ENCODE peak calls at places on chromosome 22, in ten cellular contexts. One of them, this sample, is unnamed.
A peak's percentile ranks its signal among the peaks of the same experiment; 100 is the strongest.

GRCh38 chr22:35454416-35455054 is 54.6 kb downstream of the MCM5 start:
- DNase-seq in heart right ventricle: no peak
- DNase-seq in CD4-positive, alpha-beta memory T cell: no peak
- DNase-seq in hepatic stellate cell: no peak
- DNase-seq in non-pigmented ciliary epithelial cell: no peak
- DNase-seq in OCI-LY7: no peak
- DNase-seq in activated naive CD4-positive, alpha-beta T cell treated with anti-CD3 and anti-CD28 coated beads for 36 hours: no peak
- DNase-seq in kidney: no peak
- DNase-seq in hippocampal formation: no peak
- DNase-seq in posterior cingulate gyrus: no peak
- DNase-seq in this sample: no peak

GRCh38 chr22:46437990-46438389 is 99.4 kb downstream of the CELSR1 start:
- DNase-seq in hippocampal formation: no peak
- DNase-seq in OCI-LY7: no peak
- DNase-seq in CD4-positive, alpha-beta memory T cell: no peak
- DNase-seq in hepatic stellate cell: no peak
- DNase-seq in kidney: no peak
- DNase-seq in posterior cingulate gyrus: no peak
- DNase-seq in activated naive CD4-positive, alpha-beta T cell treated with anti-CD3 and anti-CD28 coated beads for 36 hours: no peak
- DNase-seq in non-pigmented ciliary epithelial cell: no peak
- DNase-seq in heart right ventricle: no peak
- DNase-seq in this sample: no peak

GRCh38 chr22:37100589-37101127 is 8.9 kb downstream of the TMPRSS6 start:
- DNase-seq in OCI-LY7: no peak
- DNase-seq in hepatic stellate cell: no peak
- DNase-seq in posterior cingulate gyrus: no peak
- DNase-seq in activated naive CD4-positive, alpha-beta T cell treated with anti-CD3 and anti-CD28 coated beads for 36 hours: peak; percentile 45
- DNase-seq in kidney: no peak
- DNase-seq in non-pigmented ciliary epithelial cell: no peak
- DNase-seq in hippocampal formation: no peak
- DNase-seq in heart right ventricle: no peak
- DNase-seq in CD4-positive, alpha-beta memory T cell: no peak
- DNase-seq in this sample: no peak

GRCh38 chr22:47564651-47565050 is 802.2 kb downstream of the TBC1D22A start:
- DNase-seq in hippocampal formation: no peak
- DNase-seq in posterior cingulate gyrus: no peak
- DNase-seq in heart right ventricle: no peak
- DNase-seq in OCI-LY7: no peak
- DNase-seq in activated naive CD4-positive, alpha-beta T cell treated with anti-CD3 and anti-CD28 coated beads for 36 hours: no peak
- DNase-seq in hepatic stellate cell: no peak
- DNase-seq in non-pigmented ciliary epithelial cell: no peak
- DNase-seq in kidney: no peak
- DNase-seq in CD4-positive, alpha-beta memory T cell: no peak
- DNase-seq in this sample: no peak

GRCh38 chr22:42927966-42928365 is 70.9 kb upstream of the ARFGAP3 start:
- DNase-seq in posterior cingulate gyrus: no peak
- DNase-seq in CD4-positive, alpha-beta memory T cell: no peak
- DNase-seq in hippocampal formation: no peak
- DNase-seq in non-pigmented ciliary epithelial cell: no peak
- DNase-seq in kidney: no peak
- DNase-seq in heart right ventricle: no peak
- DNase-seq in hepatic stellate cell: no peak
- DNase-seq in OCI-LY7: no peak
- DNase-seq in activated naive CD4-positive, alpha-beta T cell treated with anti-CD3 and anti-CD28 coated beads for 36 hours: no peak
- DNase-seq in this sample: no peak

GRCh38 chr22:37740455-37741311 is 43.8 kb downstream of the TRIOBP start:
- DNase-seq in kidney: no peak
- DNase-seq in hippocampal formation: no peak
- DNase-seq in hepatic stellate cell: no peak
- DNase-seq in activated naive CD4-positive, alpha-beta T cell treated with anti-CD3 and anti-CD28 coated beads for 36 hours: no peak
- DNase-seq in CD4-positive, alpha-beta memory T cell: no peak
- DNase-seq in heart right ventricle: no peak
- DNase-seq in non-pigmented ciliary epithelial cell: no peak
- DNase-seq in posterior cingulate gyrus: no peak
- DNase-seq in OCI-LY7: no peak
- DNase-seq in this sample: no peak

GRCh38 chr22:35258144-35258988 is 1.1 kb downstream of the HMGXB4 start:
- DNase-seq in OCI-LY7: peak; percentile 47
- DNase-seq in hepatic stellate cell: peak; percentile 24
- DNase-seq in hippocampal formation: no peak
- DNase-seq in posterior cingulate gyrus: no peak
- DNase-seq in CD4-positive, alpha-beta memory T cell: no peak
- DNase-seq in activated naive CD4-positive, alpha-beta T cell treated with anti-CD3 and anti-CD28 coated beads for 36 hours: no peak
- DNase-seq in heart right ventricle: no peak
- DNase-seq in kidney: no peak
- DNase-seq in non-pigmented ciliary epithelial cell: no peak
- DNase-seq in this sample: no peak

GRCh38 chr22:41445171-41446056 is 1.2 kb downstream of the TOB2 start:
- DNase-seq in activated naive CD4-positive, alpha-beta T cell treated with anti-CD3 and anti-CD28 coated beads for 36 hours: peak; percentile 47
- DNase-seq in hippocampal formation: no peak
- DNase-seq in hepatic stellate cell: no peak
- DNase-seq in posterior cingulate gyrus: no peak
- DNase-seq in non-pigmented ciliary epithelial cell: no peak
- DNase-seq in OCI-LY7: peak; percentile 60
- DNase-seq in kidney: peak; percentile 73
- DNase-seq in CD4-positive, alpha-beta memory T cell: peak; percentile 46
- DNase-seq in heart right ventricle: no peak
- DNase-seq in this sample: no peak

GRCh38 chr22:43186272-43187170 is at the start of gene TTLL12:
- DNase-seq in OCI-LY7: peak; percentile 74
- DNase-seq in hippocampal formation: peak; percentile 3
- DNase-seq in kidney: peak; percentile 86
- DNase-seq in non-pigmented ciliary epithelial cell: no peak
- DNase-seq in heart right ventricle: peak; percentile 72
- DNase-seq in hepatic stellate cell: peak; percentile 78
- DNase-seq in CD4-positive, alpha-beta memory T cell: peak; percentile 72
- DNase-seq in posterior cingulate gyrus: no peak
- DNase-seq in activated naive CD4-positive, alpha-beta T cell treated with anti-CD3 and anti-CD28 coated beads for 36 hours: peak; percentile 53
- DNase-seq in this sample: peak; percentile 85